ENCODE peak calls at places on chromosome 11, in five cellular contexts. One of them, this sample, is unnamed.

GRCh38 chr11:101707477-101707876 is 123.7 kb upstream of the TRPC6 start:
- DNase-seq in neural progenitor cell: peak
- DNase-seq in heart right ventricle: no peak
- DNase-seq in tibial nerve: no peak
- DNase-seq in lung: no peak
- DNase-seq in this sample: no peak

GRCh38 chr11:109960831-109961230 is 132.4 kb upstream of the ZC3H12C start:
- DNase-seq in tibial nerve: peak
- DNase-seq in heart right ventricle: peak
- DNase-seq in lung: peak
- DNase-seq in neural progenitor cell: peak
- DNase-seq in this sample: no peak

GRCh38 chr11:34168642-34169051 is 63.2 kb downstream of the NAT10 start:
- DNase-seq in neural progenitor cell: no peak
- DNase-seq in tibial nerve: no peak
- DNase-seq in lung: no peak
- DNase-seq in heart right ventricle: no peak
- DNase-seq in this sample: no peak

GRCh38 chr11:102347526-102348331 is 715 bp downstream of the BIRC2 start:
- DNase-seq in neural progenitor cell: peak
- DNase-seq in heart right ventricle: no peak
- DNase-seq in tibial nerve: peak
- DNase-seq in lung: peak
- DNase-seq in this sample: no peak

GRCh38 chr11:87352759-87353707 is 315.3 kb downstream of the TMEM135 start:
- DNase-seq in lung: peak
- DNase-seq in neural progenitor cell: peak
- DNase-seq in heart right ventricle: peak
- DNase-seq in tibial nerve: peak
- DNase-seq in this sample: peak

GRCh38 chr11:123822591-123822990 is 16.4 kb upstream of the OR6M1 start:
- DNase-seq in heart right ventricle: no peak
- DNase-seq in neural progenitor cell: no peak
- DNase-seq in lung: no peak
- DNase-seq in tibial nerve: no peak
- DNase-seq in this sample: no peak

GRCh38 chr11:122101625-122102291 is 14.3 kb downstream of the BLID start:
- DNase-seq in neural progenitor cell: peak
- DNase-seq in heart right ventricle: peak
- DNase-seq in lung: peak
- DNase-seq in tibial nerve: peak
- DNase-seq in this sample: peak

GRCh38 chr11:102244681-102245409 is 72.4 kb upstream of the BIRC3 start:
- DNase-seq in heart right ventricle: no peak
- DNase-seq in neural progenitor cell: no peak
- DNase-seq in lung: no peak
- DNase-seq in tibial nerve: no peak
- DNase-seq in this sample: no peak

GRCh38 chr11:63610604-63611394 is 3.4 kb downstream of the PLAAT3 start:
- DNase-seq in tibial nerve: no peak
- DNase-seq in lung: no peak
- DNase-seq in heart right ventricle: peak
- DNase-seq in neural progenitor cell: peak
- DNase-seq in this sample: peak

DNA sequence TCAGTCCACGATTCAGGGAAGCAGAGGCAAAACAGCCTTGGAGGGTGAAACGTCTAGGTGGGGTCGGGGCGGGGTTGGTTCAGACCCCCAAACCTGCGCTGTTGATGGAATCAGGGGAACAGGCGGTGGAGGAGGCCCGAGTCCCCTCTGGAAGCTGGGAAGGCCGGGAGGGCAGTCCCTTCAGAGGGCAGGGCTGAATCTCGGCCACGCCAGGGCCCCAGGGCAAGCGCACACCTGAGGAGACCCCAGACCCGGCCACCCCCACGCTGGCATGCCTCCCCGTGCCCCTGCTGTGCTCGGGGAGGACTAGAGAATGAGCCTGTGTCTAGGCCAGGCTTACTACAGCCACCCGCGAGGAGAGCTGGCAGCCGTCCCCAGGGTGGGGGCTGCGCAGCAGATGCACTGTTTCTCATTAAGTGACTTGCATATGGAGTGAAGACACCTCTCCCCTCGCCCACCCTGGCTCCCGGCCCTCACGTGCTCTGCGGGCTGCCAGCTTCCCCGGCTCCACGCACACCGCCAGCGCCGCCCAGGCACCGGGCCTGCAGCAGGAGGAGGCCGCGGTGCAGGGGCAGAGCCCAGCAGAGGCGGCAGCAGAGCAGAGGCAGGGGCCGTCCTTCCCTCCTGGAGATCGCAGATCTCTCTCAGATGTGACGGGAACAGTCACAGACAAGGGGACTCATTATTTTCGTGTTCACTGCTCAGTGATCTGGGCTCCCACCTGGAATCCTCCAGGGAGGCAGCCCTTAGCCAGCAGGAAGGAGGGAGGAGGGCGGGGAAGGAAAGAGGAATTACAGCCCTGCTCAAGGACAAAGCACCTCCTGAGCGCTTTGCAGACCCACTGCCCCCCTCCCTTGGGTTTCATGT is 47.1 kb upstream of the OPCML start:
- DNase-seq in neural progenitor cell: peak
- DNase-seq in tibial nerve: no peak
- DNase-seq in heart right ventricle: no peak
- DNase-seq in lung: no peak
- DNase-seq in this sample: no peak
- TF ChIP-seq CTCF in neural progenitor cell: no peak
- TF ChIP-seq CTCF in tibial nerve: no peak
- TF ChIP-seq CTCF in heart right ventricle: no peak
- TF ChIP-seq CTCF in lung: no peak
- TF ChIP-seq CTCF in this sample: no peak

GRCh38 chr11:44309483-44310197 is at the start of gene ALX4:
- DNase-seq in neural progenitor cell: peak
- DNase-seq in lung: no peak
- DNase-seq in heart right ventricle: peak
- DNase-seq in tibial nerve: no peak
- DNase-seq in this sample: no peak
- H3K4me3 ChIP-seq in neural progenitor cell: peak
- H3K4me3 ChIP-seq in lung: no peak
- H3K4me3 ChIP-seq in heart right ventricle: peak
- H3K4me3 ChIP-seq in tibial nerve: peak
- H3K4me3 ChIP-seq in this sample: peak

DNA sequence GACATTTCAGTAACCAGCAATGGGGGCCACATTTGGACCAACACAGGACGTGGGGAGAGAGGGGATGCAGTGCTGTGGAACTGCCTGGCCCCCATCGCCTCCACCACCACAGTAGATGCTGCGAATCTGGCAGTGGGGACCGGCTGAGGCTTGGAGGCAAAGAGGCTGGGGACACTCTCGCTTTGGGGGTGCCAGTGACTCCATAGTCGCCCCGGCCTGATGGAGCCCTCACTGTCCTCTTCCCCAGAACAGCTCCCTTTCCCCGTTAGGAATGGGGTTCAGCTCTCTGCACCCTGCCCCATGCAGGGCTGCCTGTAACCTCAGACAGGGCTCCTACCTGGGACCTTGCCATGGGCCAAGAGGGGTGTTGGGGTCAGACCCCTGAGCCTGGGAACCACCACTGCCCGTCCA is 1.8 kb upstream of the MUC2 start:
- DNase-seq in lung: no peak
- DNase-seq in neural progenitor cell: no peak
- DNase-seq in heart right ventricle: no peak
- DNase-seq in tibial nerve: no peak
- DNase-seq in this sample: no peak
- H3K27ac ChIP-seq in lung: no peak
- H3K27ac ChIP-seq in neural progenitor cell: no peak
- H3K27ac ChIP-seq in heart right ventricle: no peak
- H3K27ac ChIP-seq in tibial nerve: no peak
- H3K27ac ChIP-seq in this sample: no peak

GRCh38 chr11:133082851-133083488 is 449.3 kb downstream of the OPCML start:
- DNase-seq in lung: peak
- DNase-seq in heart right ventricle: peak
- DNase-seq in neural progenitor cell: peak
- DNase-seq in tibial nerve: peak
- DNase-seq in this sample: no peak
- TF ChIP-seq CTCF in lung: peak
- TF ChIP-seq CTCF in heart right ventricle: peak
- TF ChIP-seq CTCF in neural progenitor cell: peak
- TF ChIP-seq CTCF in tibial nerve: peak
- TF ChIP-seq CTCF in this sample: peak

GRCh38 chr11:2927851-2928604 is 1.2 kb downstream of the PHLDA2 start:
- DNase-seq in neural progenitor cell: no peak
- DNase-seq in lung: no peak
- DNase-seq in tibial nerve: no peak
- DNase-seq in heart right ventricle: no peak
- DNase-seq in this sample: no peak
- H3K4me3 ChIP-seq in neural progenitor cell: peak
- H3K4me3 ChIP-seq in lung: peak
- H3K4me3 ChIP-seq in tibial nerve: peak
- H3K4me3 ChIP-seq in heart right ventricle: peak
- H3K4me3 ChIP-seq in this sample: peak

GRCh38 chr11:19382131-19382611 is 141.4 kb upstream of the E2F8 start:
- DNase-seq in tibial nerve: no peak
- DNase-seq in heart right ventricle: no peak
- DNase-seq in lung: no peak
- DNase-seq in neural progenitor cell: peak
- DNase-seq in this sample: no peak
- H3K27ac ChIP-seq in tibial nerve: no peak
- H3K27ac ChIP-seq in heart right ventricle: no peak
- H3K27ac ChIP-seq in lung: no peak
- H3K27ac ChIP-seq in neural progenitor cell: no peak
- H3K27ac ChIP-seq in this sample: no peak